ENCODE peak calls at places on chromosomes 7 and 10, in six cellular contexts. Q is uterus, R is tibial artery, O is bronchial epithelial cell, E is BJ, T is nephron progenitor cell. M is an unnamed sample.
A peak's percentile ranks its signal among the peaks of the same experiment; 100 is the strongest.

GRCh38 chr7:37211097-37211496 is 237.6 kb downstream of the ELMO1 start:
- DNase-seq in Q (peak; percentile 57), R (no peak), O (peak; percentile 66), E (peak; percentile 35), T (no peak), M (peak; percentile 49)

GRCh38 chr10:21315321-21316220 is 209.9 kb downstream of the SKIDA1 start:
- DNase-seq in Q (peak; percentile 72), R (peak; percentile 86), O (peak; percentile 94), E (peak; percentile 70), T (peak; percentile 62), M (peak; percentile 94)

GRCh38 chr7:85528581-85528980 is 341.7 kb upstream of the SEMA3D start:
- DNase-seq in Q (no peak), R (no peak), O (no peak), E (no peak), T (no peak), M (no peak)

GRCh38 chr7:35752727-35753126 is 48.1 kb upstream of the SEPTIN7 start:
- DNase-seq in Q (no peak), R (no peak), O (no peak), E (no peak), T (no peak), M (no peak)

GRCh38 chr7:69342154-69342884 is 256.0 kb upstream of the AUTS2 start:
- DNase-seq in Q (no peak), R (no peak), O (no peak), E (no peak), T (no peak), M (no peak)

GRCh38 chr10:10804998-10805737 is 212.5 kb upstream of the CELF2 start:
- DNase-seq in Q (no peak), R (no peak), O (peak; percentile 90), E (peak; percentile 80), T (no peak), M (peak; percentile 55)

GRCh38 chr7:136878878-136879277 is 10.4 kb downstream of the CHRM2 start:
- DNase-seq in Q (no peak), R (no peak), O (no peak), E (no peak), T (no peak), M (no peak)

GRCh38 chr10:86400705-86401587 is 34.4 kb upstream of the GRID1 start:
- DNase-seq in Q (peak; percentile 46), R (peak; percentile 80), O (peak; percentile 47), E (no peak), T (peak; percentile 50), M (peak; percentile 45)

GRCh38 chr7:158472631-158473030 is 115.0 kb downstream of the PTPRN2 start:
- DNase-seq in Q (no peak), R (no peak), O (no peak), E (no peak), T (no peak), M (no peak)

GRCh38 chr7:157000047-157000726 is 10.3 kb downstream of the MNX1 start:
- DNase-seq in Q (no peak), R (peak; percentile 19), O (no peak), E (no peak), T (no peak), M (peak; percentile 22)

GRCh38 chr7:114786455-114786854 is 135.4 kb upstream of the MDFIC start:
- DNase-seq in Q (no peak), R (no peak), O (no peak), E (no peak), T (no peak), M (no peak)

GRCh38 chr7:128171342-128171918 is 69.6 kb upstream of the LEP start:
- DNase-seq in Q (no peak), R (peak; percentile 56), O (no peak), E (no peak), T (no peak), M (no peak)

GRCh38 chr7:67896721-67897120 is 900.1 kb downstream of the TYW1 start:
- DNase-seq in Q (no peak), R (no peak), O (no peak), E (no peak), T (no peak), M (no peak)

GRCh38 chr10:99433378-99434020 is 3.1 kb upstream of the GOT1 start:
- DNase-seq in Q (no peak), R (no peak), O (peak; percentile 31), E (no peak), T (no peak), M (peak; percentile 21)

GRCh38 chr7:142391191-142391992 is 133.5 kb upstream of the PRSS58 start:
- DNase-seq in Q (no peak), R (no peak), O (no peak), E (no peak), T (peak; percentile 70), M (peak; percentile 32)

GRCh38 chr7:36723951-36724664 is at the start of gene AOAH:
- DNase-seq in Q (no peak), R (no peak), O (no peak), E (no peak), T (no peak), M (no peak)

GRCh38 chr7:67402280-67402679 is 405.6 kb downstream of the TYW1 start:
- DNase-seq in Q (no peak), R (no peak), O (no peak), E (no peak), T (no peak), M (no peak)

GRCh38 chr7:93574269-93574645 is 267 bp downstream of the CALCR start:
- DNase-seq in Q (no peak), R (no peak), O (no peak), E (no peak), T (peak; percentile 48), M (no peak)

GRCh38 chr7:141074162-141074989 is 512 bp downstream of the TMEM178B start:
- DNase-seq in Q (no peak), R (no peak), O (no peak), E (no peak), T (peak; percentile 53), M (no peak)

GRCh38 chr10:96512524-96512991 is 1.2 kb downstream of the TLL2 start:
- DNase-seq in Q (no peak), R (no peak), O (no peak), E (no peak), T (peak; percentile 54), M (no peak)

GRCh38 chr7:78635394-78635793 is 818.1 kb downstream of the MAGI2 start:
- DNase-seq in Q (no peak), R (no peak), O (no peak), E (no peak), T (no peak), M (no peak)

GRCh38 chr7:78489423-78489822 is 690.9 kb downstream of the PHTF2 start:
- DNase-seq in Q (no peak), R (no peak), O (no peak), E (no peak), T (no peak), M (no peak)

GRCh38 chr7:34991938-34992840 is 45.1 kb downstream of the DPY19L1 start:
- DNase-seq in Q (no peak), R (no peak), O (peak; percentile 68), E (no peak), T (no peak), M (peak; percentile 58)

GRCh38 chr7:111384065-111384891 is 178.0 kb downstream of the IMMP2L start:
- DNase-seq in Q (no peak), R (no peak), O (peak; percentile 82), E (no peak), T (no peak), M (peak; percentile 66)

GRCh38 chr7:116139807-116140206 is 70.5 kb upstream of the TES start:
- DNase-seq in Q (no peak), R (no peak), O (no peak), E (no peak), T (no peak), M (no peak)

GRCh38 chr10:76141376-76141775 is 710.0 kb downstream of the LRMDA start:
- DNase-seq in Q (no peak), R (no peak), O (no peak), E (no peak), T (no peak), M (no peak)

GRCh38 chr10:35251373-35252100 is 84.8 kb upstream of the CCNY start:
- DNase-seq in Q (no peak), R (no peak), O (no peak), E (no peak), T (no peak), M (no peak)
- TF ChIP-seq CTCF in Q (no peak), R (no peak), O (no peak), E (no peak), T (no peak), M (no peak)

GRCh38 chr7:577278-577665 is 57.6 kb upstream of the PDGFA start:
- DNase-seq in Q (no peak), R (no peak), O (no peak), E (no peak), T (no peak), M (no peak)
- TF ChIP-seq CTCF in Q (no peak), R (no peak), O (no peak), E (no peak), T (no peak), M (no peak)

GRCh38 chr7:123607423-123607975 is 5.9 kb downstream of the ASB15 start:
- DNase-seq in Q (no peak), R (no peak), O (no peak), E (no peak), T (no peak), M (no peak)
- TF ChIP-seq CTCF in Q (no peak), R (no peak), O (no peak), E (no peak), T (no peak), M (no peak)

GRCh38 chr10:6050801-6051445 is 11.2 kb downstream of the IL2RA start:
- DNase-seq in Q (peak; percentile 85), R (peak; percentile 70), O (peak; percentile 10), E (no peak), T (no peak), M (peak; percentile 36)
- TF ChIP-seq CTCF in Q (peak; percentile 69), R (peak; percentile 18), O (peak; percentile 17), E (peak; percentile 44), T (no peak), M (peak; percentile 9)

GRCh38 chr7:1723254-1723653 is 53.2 kb downstream of the ELFN1 start:
- DNase-seq in Q (no peak), R (no peak), O (no peak), E (no peak), T (no peak), M (no peak)

GRCh38 chr7:1727079-1727478 is 57.0 kb downstream of the ELFN1 start:
- DNase-seq in Q (no peak), R (no peak), O (no peak), E (no peak), T (no peak), M (no peak)

GRCh38 chr7:1724118-1724910 is 54.2 kb downstream of the ELFN1 start:
- DNase-seq in Q (no peak), R (no peak), O (no peak), E (no peak), T (no peak), M (no peak)

GRCh38 chr7:1725766-1726630 is 55.9 kb downstream of the ELFN1 start:
- DNase-seq in Q (no peak), R (no peak), O (no peak), E (no peak), T (no peak), M (no peak)

GRCh38 chr7:1725199-1725701 is 55.2 kb downstream of the ELFN1 start:
- DNase-seq in Q (no peak), R (no peak), O (peak; percentile 23), E (no peak), T (no peak), M (no peak)
- TF ChIP-seq CTCF in Q (no peak), R (no peak), O (no peak), E (no peak), T (no peak), M (no peak)

GRCh38 chr10:46220872-46221538 is 65.8 kb upstream of the ANTXRL start:
- DNase-seq in Q (no peak), R (no peak), O (no peak), E (no peak), T (no peak), M (no peak)
- TF ChIP-seq CTCF in Q (no peak), R (no peak), O (no peak), E (no peak), T (no peak), M (no peak)

M was measured in MCF 10A.